ENCODE peak calls at places on chromosomes 12 and 14, in eight cellular contexts. C is GM23248, A is adipocyte, D is mammary epithelial cell, B is HepG2, G is K562, T is kidney, N is colonic mucosa. W is an unnamed sample. For H3K9me3, the result is how much of the 10 kb centered on the place peaks cover.

GRCh38 chr12:67648306-67649164 is at the start of gene DYRK2:
- DNase-seq in C (peak), A (peak), D (peak), B (peak), G (peak), T (peak), N (peak), W (peak)

GRCh38 chr12:62695696-62696095 is 229.1 kb downstream of the MON2 start:
- DNase-seq in C (no peak), A (no peak), D (no peak), B (no peak), G (no peak), T (no peak), N (no peak), W (no peak)

GRCh38 chr14:64112859-64113258 is 181.3 kb downstream of the ESR2 start:
- DNase-seq in C (no peak), A (no peak), D (no peak), B (no peak), G (no peak), T (no peak), N (peak), W (no peak)

GRCh38 chr14:103408491-103409155 is 23.4 kb downstream of the MARK3 start:
- DNase-seq in C (no peak), A (no peak), D (no peak), B (no peak), G (no peak), T (no peak), N (no peak), W (no peak)

GRCh38 chr12:109717390-109718357 is 4.0 kb downstream of the FAM222A start:
- DNase-seq in C (no peak), A (no peak), D (no peak), B (peak), G (no peak), T (no peak), N (no peak), W (no peak)

GRCh38 chr14:71163842-71164500 is 256.7 kb downstream of the PCNX1 start:
- DNase-seq in C (no peak), A (no peak), D (no peak), B (no peak), G (no peak), T (no peak), N (no peak), W (no peak)

GRCh38 chr12:51362307-51362706 is 15.8 kb upstream of the CELA1 start:
- DNase-seq in C (no peak), A (no peak), D (no peak), B (peak), G (no peak), T (no peak), N (no peak), W (no peak)

GRCh38 chr14:79896009-79896408 is 315.3 kb downstream of the DIO2 start:
- DNase-seq in C (no peak), A (no peak), D (no peak), B (no peak), G (no peak), T (no peak), N (no peak), W (no peak)

GRCh38 chr12:21528953-21529352 is 2.9 kb downstream of the SPX start:
- DNase-seq in C (no peak), A (no peak), D (no peak), B (no peak), G (no peak), T (no peak), N (no peak), W (no peak)

GRCh38 chr12:11941601-11942360 is 129.0 kb upstream of the BCL2L14 start:
- DNase-seq in C (peak), A (peak), D (peak), B (no peak), G (no peak), T (no peak), N (no peak), W (no peak)

GRCh38 chr14:90658541-90658967 is 157.7 kb downstream of the TTC7B start:
- DNase-seq in C (peak), A (peak), D (peak), B (no peak), G (peak), T (no peak), N (no peak), W (no peak)

GRCh38 chr12:113825705-113826104 is 140.4 kb downstream of the RBM19 start:
- DNase-seq in C (no peak), A (no peak), D (no peak), B (no peak), G (no peak), T (no peak), N (no peak), W (no peak)

GRCh38 chr14:67487937-67488893 is at the start of gene TMEM229B:
- DNase-seq in C (no peak), A (no peak), D (no peak), B (no peak), G (no peak), T (peak), N (peak), W (no peak)

GRCh38 chr12:94511506-94511905 is 51.8 kb upstream of the CEP83 start:
- DNase-seq in C (no peak), A (no peak), D (no peak), B (no peak), G (no peak), T (no peak), N (no peak), W (no peak)

GRCh38 chr12:107903377-107904061 is 129.0 kb downstream of the ASCL4 start:
- DNase-seq in C (peak), A (peak), D (peak), B (no peak), G (peak), T (peak), N (peak), W (peak)

GRCh38 chr12:128745772-128746689 is 77.7 kb downstream of the SLC15A4 start:
- DNase-seq in C (no peak), A (no peak), D (no peak), B (no peak), G (no peak), T (no peak), N (no peak), W (no peak)

GRCh38 chr12:13252616-13253015 is 56.1 kb downstream of the EMP1 start:
- DNase-seq in C (no peak), A (no peak), D (no peak), B (no peak), G (no peak), T (no peak), N (no peak), W (no peak)

GRCh38 chr12:76096079-76096651 is 11.7 kb upstream of the NAP1L1 start:
- DNase-seq in C (no peak), A (no peak), D (no peak), B (no peak), G (no peak), T (no peak), N (no peak), W (no peak)

GRCh38 chr12:3200032-3200617 is 122.9 kb downstream of the TSPAN9 start:
- DNase-seq in C (peak), A (peak), D (peak), B (no peak), G (no peak), T (peak), N (peak), W (peak)

GRCh38 chr14:62117010-62117717 is 354.9 kb downstream of the SNAPC1 start:
- DNase-seq in C (peak), A (peak), D (peak), B (peak), G (peak), T (peak), N (peak), W (peak)

GRCh38 chr14:64720190-64720589 is 16.0 kb downstream of the PLEKHG3 start:
- DNase-seq in C (peak), A (no peak), D (peak), B (peak), G (no peak), T (no peak), N (peak), W (no peak)

GRCh38 chr14:23347406-23348296 is 5.0 kb downstream of the SLC22A17 start:
- DNase-seq in C (no peak), A (no peak), D (no peak), B (no peak), G (no peak), T (no peak), N (no peak), W (no peak)

GRCh38 chr12:28313631-28314030 is 123.4 kb downstream of the CCDC91 start:
- DNase-seq in C (peak), A (peak), D (peak), B (no peak), G (peak), T (no peak), N (no peak), W (no peak)

GRCh38 chr14:23864856-23865255 is 88.7 kb upstream of the DHRS4 start:
- DNase-seq in C (no peak), A (no peak), D (no peak), B (no peak), G (no peak), T (no peak), N (no peak), W (no peak)

GRCh38 chr14:64463198-64463597 is 2.1 kb upstream of the AKAP5 start:
- DNase-seq in C (no peak), A (no peak), D (no peak), B (no peak), G (no peak), T (no peak), N (no peak), W (no peak)

GRCh38 chr12:69998922-69999321 is 173.9 kb downstream of the MYRFL start:
- DNase-seq in C (no peak), A (no peak), D (no peak), B (no peak), G (no peak), T (no peak), N (no peak), W (no peak)

GRCh38 chr14:23447634-23448353 is 12.3 kb upstream of the MYH7 start:
- DNase-seq in C (no peak), A (no peak), D (no peak), B (peak), G (no peak), T (no peak), N (peak), W (no peak)

GRCh38 chr12:30417697-30418231 is 277.9 kb downstream of the IPO8 start:
- DNase-seq in C (peak), A (peak), D (peak), B (no peak), G (no peak), T (no peak), N (no peak), W (no peak)

GRCh38 chr12:48285751-48286650 is 64.7 kb downstream of the ZNF641 start:
- DNase-seq in C (no peak), A (no peak), D (no peak), B (no peak), G (peak), T (no peak), N (no peak), W (no peak)

GRCh38 chr12:106564678-106565329 is 18.0 kb upstream of the RFX4 start:
- DNase-seq in C (no peak), A (no peak), D (peak), B (no peak), G (no peak), T (no peak), N (no peak), W (no peak)

GRCh38 chr12:106566771-106567170 is 16.0 kb upstream of the RFX4 start:
- DNase-seq in C (no peak), A (no peak), D (no peak), B (no peak), G (no peak), T (no peak), N (no peak), W (no peak)
- H3K9me3 ChIP-seq in C (under half), A (under half), D (under half), B (under half), G (under half), T (under half), N (under half), W (under half)

GRCh38 chr14:77000340-77001235 is 27.9 kb downstream of the IRF2BPL start:
- DNase-seq in C (peak), A (peak), D (no peak), B (no peak), G (no peak), T (no peak), N (no peak), W (no peak)
- H3K9ac ChIP-seq in C (peak), A (peak), D (no peak), B (no peak), G (peak), T (no peak), N (no peak), W (peak)

DNA sequence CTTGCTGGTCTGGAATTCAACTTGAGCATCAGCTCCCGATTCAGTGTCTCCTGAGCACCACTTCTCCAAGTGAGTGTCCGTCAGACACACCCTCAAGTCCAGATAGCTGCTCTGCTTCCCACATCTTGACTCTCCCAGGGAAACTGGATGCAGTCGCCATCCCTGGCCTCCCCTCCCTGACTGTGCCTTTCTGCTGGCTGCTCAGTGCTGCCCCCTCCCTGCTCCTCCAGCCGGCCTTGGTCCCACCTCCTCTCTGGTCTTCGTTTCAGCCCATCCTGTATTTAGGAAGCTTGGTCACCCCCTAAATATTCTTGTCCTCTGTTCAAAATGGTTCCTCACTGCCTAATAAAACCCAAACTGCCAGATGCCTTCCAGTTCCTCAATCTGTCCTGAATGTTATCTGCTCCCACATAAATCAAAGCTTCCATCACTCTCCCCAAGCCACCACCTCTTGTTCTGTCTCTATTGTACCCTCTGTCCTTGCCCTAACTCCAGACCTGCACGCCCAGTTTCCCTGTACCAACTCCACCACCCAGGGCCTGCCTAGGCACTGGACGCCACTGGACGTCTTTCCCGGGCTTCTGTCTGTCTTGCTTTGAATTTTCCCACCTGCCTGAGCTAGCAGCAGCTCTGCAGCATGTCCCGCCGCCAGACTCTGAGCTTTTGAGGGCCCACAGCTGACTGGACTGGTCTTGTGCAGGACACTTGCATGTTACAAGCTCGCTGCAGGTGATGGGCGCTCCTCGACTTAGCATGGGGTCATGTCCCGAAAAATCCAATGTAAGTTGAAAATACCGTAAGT is 33.8 kb downstream of the CCDC92 start:
- DNase-seq in C (peak), A (no peak), D (no peak), B (no peak), G (peak), T (no peak), N (no peak), W (peak)
- H3K4me3 ChIP-seq in C (no peak), A (no peak), D (no peak), B (no peak), G (no peak), T (no peak), N (no peak), W (no peak)

GRCh38 chr12:34212651-34213050 is 190.4 kb downstream of the ALG10 start:
- DNase-seq in C (no peak), A (no peak), D (no peak), B (no peak), G (no peak), T (no peak), N (no peak), W (no peak)
- H3K9me3 ChIP-seq in C (under half), A (under half), D (under half), B (under half), G (under half), T (under half), N (under half), W (under half)

DNA sequence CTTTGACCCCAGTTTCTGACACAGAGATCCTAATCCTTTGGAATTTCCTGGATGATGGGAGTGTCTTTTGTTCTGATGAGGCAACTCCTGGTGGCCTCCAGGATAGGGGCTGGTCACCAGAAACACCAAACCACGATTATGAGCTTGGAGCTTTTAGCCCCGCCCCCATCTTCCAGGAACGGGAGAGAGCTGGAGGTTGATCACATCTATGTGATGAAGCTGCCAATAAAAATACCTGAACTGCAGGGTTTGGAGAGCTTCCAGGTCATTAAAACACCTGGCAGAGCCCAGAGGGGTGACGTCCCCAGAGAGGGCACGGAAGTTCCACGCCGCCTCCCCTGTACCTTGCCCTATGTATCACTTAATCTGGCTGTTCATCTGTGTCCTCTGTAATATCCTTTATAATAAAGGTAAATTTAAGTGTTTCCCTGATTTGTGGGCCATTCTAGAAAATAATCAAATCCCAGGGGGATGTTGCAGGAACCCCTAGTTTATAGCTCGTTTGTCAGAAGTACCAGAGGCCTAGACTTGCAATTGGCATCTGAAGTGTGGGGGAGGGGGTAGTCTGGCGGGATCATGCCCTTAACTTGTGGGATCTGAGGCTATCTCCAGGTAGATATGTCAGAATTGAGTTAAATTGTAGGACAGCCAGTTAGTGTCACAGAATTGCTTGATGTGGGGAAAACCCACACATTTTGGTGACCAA is 21.2 kb downstream of the APPL2 start:
- DNase-seq in C (peak), A (peak), D (peak), B (peak), G (no peak), T (peak), N (peak), W (no peak)
- H3K9ac ChIP-seq in C (peak), A (no peak), D (no peak), B (no peak), G (no peak), T (no peak), N (peak), W (no peak)

GRCh38 chr12:1794440-1795090 is 25.8 kb upstream of the LRTM2 start:
- DNase-seq in C (no peak), A (no peak), D (no peak), B (no peak), G (no peak), T (no peak), N (no peak), W (no peak)

GRCh38 chr12:1797011-1797901 is 23.1 kb upstream of the LRTM2 start:
- DNase-seq in C (peak), A (no peak), D (no peak), B (no peak), G (no peak), T (peak), N (peak), W (no peak)

GRCh38 chr12:1796515-1797010 is 23.8 kb upstream of the LRTM2 start:
- DNase-seq in C (peak), A (no peak), D (no peak), B (no peak), G (no peak), T (peak), N (peak), W (no peak)

GRCh38 chr12:1795221-1795784 is 25.1 kb upstream of the LRTM2 start:
- DNase-seq in C (no peak), A (no peak), D (no peak), B (no peak), G (no peak), T (peak), N (no peak), W (no peak)

GRCh38 chr12:1795785-1796514 is 24.4 kb upstream of the LRTM2 start:
- DNase-seq in C (peak), A (peak), D (peak), B (peak), G (peak), T (peak), N (peak), W (peak)
- H3K4me3 ChIP-seq in C (peak), A (peak), D (peak), B (no peak), G (no peak), T (peak), N (peak), W (no peak)

GRCh38 chr12:34397591-34398365 is 375.5 kb downstream of the ALG10 start:
- DNase-seq in C (no peak), A (no peak), D (no peak), B (no peak), G (no peak), T (peak), N (peak), W (no peak)
- H3K9me3 ChIP-seq in C (under half), A (under half), D (under half), B (under half), G (under half), T (under half), N (under half), W (under half)

GRCh38 chr12:10215451-10215850 is 2.8 kb downstream of the GABARAPL1 start:
- DNase-seq in C (no peak), A (no peak), D (no peak), B (no peak), G (peak), T (no peak), N (no peak), W (no peak)
- H3K9ac ChIP-seq in C (peak), A (peak), D (no peak), B (no peak), G (no peak), T (no peak), N (no peak), W (no peak)

DNA sequence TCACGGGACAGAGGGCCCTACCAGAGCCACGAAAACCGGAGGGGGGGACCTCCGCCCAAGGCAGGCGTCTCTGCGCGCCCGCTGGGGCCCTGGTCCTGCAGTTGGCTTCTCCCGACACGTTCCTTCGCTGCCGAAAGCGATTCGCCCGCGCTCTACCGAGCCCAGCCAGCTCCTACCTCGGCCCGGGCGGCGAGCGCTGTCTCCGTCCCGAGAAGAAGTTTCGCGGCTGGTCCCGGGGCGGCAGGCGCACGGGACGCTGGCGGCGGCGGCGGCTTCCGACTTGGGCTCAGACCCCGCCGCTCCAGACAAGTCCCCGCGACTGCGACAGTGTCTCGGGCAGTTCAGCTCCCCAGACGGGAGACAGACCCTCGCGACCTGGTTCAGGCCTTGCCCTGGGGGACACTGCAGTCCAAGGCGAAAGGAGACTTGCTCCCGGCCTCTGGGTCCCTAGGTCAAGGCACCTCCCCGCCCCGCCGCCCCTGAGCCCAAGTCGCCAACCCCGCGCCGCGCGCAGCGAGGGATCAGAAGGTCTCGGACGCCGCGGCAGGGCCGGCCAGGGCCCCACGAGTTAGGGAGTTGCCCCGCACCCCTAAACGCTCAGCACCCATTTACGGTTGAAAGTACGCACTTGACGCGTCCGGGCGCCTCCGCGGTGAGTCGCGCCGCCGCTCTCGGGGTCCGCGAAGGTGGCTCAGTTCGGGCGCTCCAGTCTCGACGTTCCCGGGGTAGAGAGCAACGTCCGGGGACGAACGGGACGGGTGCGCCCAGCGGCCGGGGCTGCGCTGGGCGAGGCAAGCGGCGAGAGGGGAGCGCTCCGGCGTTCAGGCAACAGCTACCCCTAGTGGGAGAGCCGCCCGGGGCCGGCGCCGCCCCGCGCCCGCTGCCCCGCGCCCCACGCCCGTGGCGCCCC is 1.4 kb upstream of the DIO3 start:
- DNase-seq in C (peak), A (peak), D (no peak), B (no peak), G (no peak), T (peak), N (no peak), W (no peak)
- H3K4me3 ChIP-seq in C (no peak), A (peak), D (no peak), B (no peak), G (no peak), T (peak), N (peak), W (peak)

W was measured in NT2/D1.